ENCODE peak calls at places on chromosomes 7 and 10, in five cellular contexts. One of them, this sample, is unnamed.

GRCh38 chr7:94540428-94540827 is 30.8 kb downstream of the CASD1 start:
- DNase-seq in activated CD4-positive, alpha-beta T cell treated with anti-CD3 and anti-CD28 coated beads, Interleukin-2, amount 10 ng/mL, durations not matched to agents 7 days and 5 days: no peak
- DNase-seq in C1 segment of cervical spinal cord: no peak
- DNase-seq in neural progenitor cell: no peak
- DNase-seq in NCI-H2171 treated with DMSO at 0.1 percent for 48 hours: no peak
- DNase-seq in this sample: no peak

GRCh38 chr7:56063882-56064625 is at the start of gene SUMF2:
- DNase-seq in C1 segment of cervical spinal cord: peak
- DNase-seq in NCI-H2171 treated with DMSO at 0.1 percent for 48 hours: peak
- DNase-seq in neural progenitor cell: peak
- DNase-seq in activated CD4-positive, alpha-beta T cell treated with anti-CD3 and anti-CD28 coated beads, Interleukin-2, amount 10 ng/mL, durations not matched to agents 7 days and 5 days: peak
- DNase-seq in this sample: peak

GRCh38 chr7:142745091-142745635 is 4.1 kb upstream of the PRSS1 start:
- DNase-seq in activated CD4-positive, alpha-beta T cell treated with anti-CD3 and anti-CD28 coated beads, Interleukin-2, amount 10 ng/mL, durations not matched to agents 7 days and 5 days: no peak
- DNase-seq in NCI-H2171 treated with DMSO at 0.1 percent for 48 hours: no peak
- DNase-seq in neural progenitor cell: no peak
- DNase-seq in C1 segment of cervical spinal cord: no peak
- DNase-seq in this sample: no peak

GRCh38 chr10:101818958-101819633 is 852 bp upstream of the OGA start:
- DNase-seq in NCI-H2171 treated with DMSO at 0.1 percent for 48 hours: no peak
- DNase-seq in activated CD4-positive, alpha-beta T cell treated with anti-CD3 and anti-CD28 coated beads, Interleukin-2, amount 10 ng/mL, durations not matched to agents 7 days and 5 days: no peak
- DNase-seq in neural progenitor cell: peak
- DNase-seq in C1 segment of cervical spinal cord: no peak
- DNase-seq in this sample: peak

GRCh38 chr7:88758355-88759215 is 915 bp upstream of the ZNF804B start:
- DNase-seq in C1 segment of cervical spinal cord: no peak
- DNase-seq in NCI-H2171 treated with DMSO at 0.1 percent for 48 hours: no peak
- DNase-seq in neural progenitor cell: peak
- DNase-seq in activated CD4-positive, alpha-beta T cell treated with anti-CD3 and anti-CD28 coated beads, Interleukin-2, amount 10 ng/mL, durations not matched to agents 7 days and 5 days: no peak
- DNase-seq in this sample: peak

GRCh38 chr10:115980470-115980869 is 292.5 kb downstream of the GFRA1 start:
- DNase-seq in C1 segment of cervical spinal cord: no peak
- DNase-seq in neural progenitor cell: no peak
- DNase-seq in activated CD4-positive, alpha-beta T cell treated with anti-CD3 and anti-CD28 coated beads, Interleukin-2, amount 10 ng/mL, durations not matched to agents 7 days and 5 days: no peak
- DNase-seq in NCI-H2171 treated with DMSO at 0.1 percent for 48 hours: no peak
- DNase-seq in this sample: no peak

GRCh38 chr7:155590215-155591023 is 44.1 kb upstream of the CNPY1 start:
- DNase-seq in C1 segment of cervical spinal cord: peak
- DNase-seq in activated CD4-positive, alpha-beta T cell treated with anti-CD3 and anti-CD28 coated beads, Interleukin-2, amount 10 ng/mL, durations not matched to agents 7 days and 5 days: peak
- DNase-seq in neural progenitor cell: no peak
- DNase-seq in NCI-H2171 treated with DMSO at 0.1 percent for 48 hours: no peak
- DNase-seq in this sample: no peak

GRCh38 chr7:116738378-116738777 is 66.4 kb downstream of the MET start:
- DNase-seq in NCI-H2171 treated with DMSO at 0.1 percent for 48 hours: no peak
- DNase-seq in C1 segment of cervical spinal cord: no peak
- DNase-seq in neural progenitor cell: no peak
- DNase-seq in activated CD4-positive, alpha-beta T cell treated with anti-CD3 and anti-CD28 coated beads, Interleukin-2, amount 10 ng/mL, durations not matched to agents 7 days and 5 days: no peak
- DNase-seq in this sample: no peak

GRCh38 chr7:47534322-47535032 is 47.4 kb downstream of the TNS3 start:
- DNase-seq in activated CD4-positive, alpha-beta T cell treated with anti-CD3 and anti-CD28 coated beads, Interleukin-2, amount 10 ng/mL, durations not matched to agents 7 days and 5 days: no peak
- DNase-seq in NCI-H2171 treated with DMSO at 0.1 percent for 48 hours: peak
- DNase-seq in C1 segment of cervical spinal cord: no peak
- DNase-seq in neural progenitor cell: peak
- DNase-seq in this sample: peak

GRCh38 chr10:118405933-118406332 is 63.8 kb upstream of the FAM204A start:
- DNase-seq in NCI-H2171 treated with DMSO at 0.1 percent for 48 hours: peak
- DNase-seq in C1 segment of cervical spinal cord: no peak
- DNase-seq in activated CD4-positive, alpha-beta T cell treated with anti-CD3 and anti-CD28 coated beads, Interleukin-2, amount 10 ng/mL, durations not matched to agents 7 days and 5 days: no peak
- DNase-seq in neural progenitor cell: no peak
- DNase-seq in this sample: no peak